ENCODE peak calls at places on chromosomes 6 and 20, in five cellular contexts. G is lower leg skin, M is fibroblast of the aortic adventitia, X is AG10803, B is A549. Z is an unnamed sample.

GRCh38 chr20:62590301-62591121 is 51.8 kb upstream of the SLCO4A1 start:
- DNase-seq in G (no peak), M (peak), B (peak), X (peak), Z (no peak)

GRCh38 chr6:64280569-64280968 is 645.0 kb downstream of the PHF3 start:
- DNase-seq in B (no peak), X (peak), M (peak), G (no peak), Z (peak)

GRCh38 chr6:122482750-122483080 is 11.1 kb upstream of the SERINC1 start:
- DNase-seq in B (no peak), X (no peak), G (no peak), M (no peak), Z (peak)

GRCh38 chr6:106113256-106113954 is 27.3 kb downstream of the PRDM1 start:
- DNase-seq in B (no peak), X (no peak), M (no peak), G (no peak), Z (no peak)

GRCh38 chr6:149529650-149530049 is 16.2 kb downstream of the PPIL4 start:
- DNase-seq in B (no peak), G (no peak), X (no peak), M (no peak), Z (no peak)

GRCh38 chr20:62943396-62943795 is 5.4 kb downstream of the GID8 start:
- DNase-seq in X (no peak), B (no peak), M (no peak), G (no peak), Z (no peak)

GRCh38 chr6:71419954-71420692 is 131.5 kb downstream of the OGFRL1 start:
- DNase-seq in G (peak), M (no peak), X (peak), B (no peak), Z (peak)

GRCh38 chr6:1611572-1612385 is 2.1 kb downstream of the FOXC1 start:
- DNase-seq in G (no peak), M (peak), B (no peak), X (peak), Z (peak)

GRCh38 chr6:161186173-161186769 is 87.6 kb downstream of the AGPAT4 start:
- DNase-seq in G (peak), M (peak), X (peak), B (peak), Z (peak)

GRCh38 chr6:160973311-160973710 is 18.3 kb upstream of the MAP3K4 start:
- DNase-seq in G (no peak), B (no peak), X (peak), M (peak), Z (peak)

GRCh38 chr20:40930561-40930960 is 98.1 kb upstream of the TOP1 start:
- DNase-seq in M (no peak), X (no peak), G (no peak), B (no peak), Z (no peak)

DNA sequence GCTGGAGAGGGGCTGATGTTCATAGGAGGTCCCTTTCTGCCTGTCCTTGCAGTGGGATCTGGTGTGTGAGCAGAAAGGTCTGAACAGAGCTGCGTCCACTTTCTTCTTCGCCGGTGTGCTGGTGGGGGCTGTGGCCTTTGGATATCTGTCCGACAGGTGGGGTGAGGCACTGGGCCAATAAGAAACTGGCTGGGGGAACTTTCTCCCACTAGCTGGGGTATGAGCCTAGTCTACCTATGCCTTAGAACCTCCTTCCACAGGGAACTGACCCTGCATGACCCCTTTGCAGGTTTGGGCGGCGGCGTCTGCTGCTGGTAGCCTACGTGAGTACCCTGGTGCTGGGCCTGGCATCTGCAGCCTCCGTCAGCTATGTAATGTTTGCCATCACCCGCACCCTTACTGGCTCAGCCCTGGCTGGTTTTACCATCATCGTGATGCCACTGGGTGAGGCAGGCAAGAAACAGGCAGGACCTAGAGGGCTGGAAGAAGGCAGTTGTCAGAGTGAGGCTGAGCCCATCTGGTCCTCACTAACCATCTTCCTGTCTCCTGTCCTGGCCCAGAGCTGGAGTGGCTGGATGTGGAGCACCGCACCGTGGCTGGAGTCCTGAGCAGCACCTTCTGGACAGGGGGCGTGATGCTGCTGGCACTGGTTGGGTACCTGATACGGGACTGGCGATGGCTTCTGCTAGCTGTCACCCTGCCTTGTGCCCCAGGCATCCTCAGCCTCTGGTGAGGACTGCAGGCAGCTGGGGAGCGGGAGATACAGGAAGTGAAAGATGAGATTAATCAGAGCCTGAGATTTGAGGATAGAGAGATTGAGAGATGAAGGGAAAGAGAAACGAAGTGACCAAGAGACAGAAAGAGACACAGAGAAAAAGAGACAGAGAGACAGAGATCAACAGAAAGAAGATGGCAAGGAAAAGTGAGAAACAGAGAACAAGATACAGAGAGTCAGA is 1.6 kb downstream of the SLC22A7 start:
- DNase-seq in M (no peak), G (no peak), X (no peak), B (no peak), Z (no peak)
- TF ChIP-seq CTCF in M (no peak), G (no peak), X (no peak), B (no peak), Z (no peak)

GRCh38 chr6:46652603-46653438 is at the start of the genes CYP39A1 and SLC25A27:
- DNase-seq in M (peak), X (peak), B (peak), G (peak), Z (peak)

GRCh38 chr6:46648869-46649488 is 3.6 kb downstream of the CYP39A1 start:
- DNase-seq in G (no peak), M (no peak), B (no peak), X (peak), Z (peak)

GRCh38 chr6:46651766-46652165 is 852 bp downstream of the CYP39A1 start:
- DNase-seq in X (no peak), B (no peak), G (no peak), M (no peak), Z (no peak)

GRCh38 chr6:46652232-46652602 is 401 bp downstream of the CYP39A1 start:
- DNase-seq in X (no peak), G (no peak), M (no peak), B (no peak), Z (no peak)

DNA sequence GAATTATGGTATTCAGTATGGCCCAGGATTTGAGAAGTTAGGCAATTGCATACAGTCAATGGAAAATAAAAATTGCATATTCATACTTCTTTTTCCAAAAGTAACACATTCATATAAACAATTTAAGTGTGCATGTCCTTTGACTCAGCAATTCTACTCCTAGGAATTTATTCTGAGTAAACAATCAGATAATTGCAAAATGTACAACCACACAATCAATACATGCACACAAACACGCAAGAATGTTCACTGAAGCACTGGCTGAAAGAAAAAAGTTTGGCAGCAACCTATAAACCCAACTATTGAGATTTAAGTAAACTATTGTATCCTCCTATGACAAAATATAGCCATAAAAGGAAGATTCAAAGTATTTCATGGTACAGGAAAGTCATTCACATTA is 1.6 kb downstream of the CYP39A1 start:
- DNase-seq in M (no peak), B (no peak), X (no peak), G (no peak), Z (peak)
- H3K4me3 ChIP-seq in M (no peak), B (no peak), X (no peak), G (no peak), Z (no peak)

DNA sequence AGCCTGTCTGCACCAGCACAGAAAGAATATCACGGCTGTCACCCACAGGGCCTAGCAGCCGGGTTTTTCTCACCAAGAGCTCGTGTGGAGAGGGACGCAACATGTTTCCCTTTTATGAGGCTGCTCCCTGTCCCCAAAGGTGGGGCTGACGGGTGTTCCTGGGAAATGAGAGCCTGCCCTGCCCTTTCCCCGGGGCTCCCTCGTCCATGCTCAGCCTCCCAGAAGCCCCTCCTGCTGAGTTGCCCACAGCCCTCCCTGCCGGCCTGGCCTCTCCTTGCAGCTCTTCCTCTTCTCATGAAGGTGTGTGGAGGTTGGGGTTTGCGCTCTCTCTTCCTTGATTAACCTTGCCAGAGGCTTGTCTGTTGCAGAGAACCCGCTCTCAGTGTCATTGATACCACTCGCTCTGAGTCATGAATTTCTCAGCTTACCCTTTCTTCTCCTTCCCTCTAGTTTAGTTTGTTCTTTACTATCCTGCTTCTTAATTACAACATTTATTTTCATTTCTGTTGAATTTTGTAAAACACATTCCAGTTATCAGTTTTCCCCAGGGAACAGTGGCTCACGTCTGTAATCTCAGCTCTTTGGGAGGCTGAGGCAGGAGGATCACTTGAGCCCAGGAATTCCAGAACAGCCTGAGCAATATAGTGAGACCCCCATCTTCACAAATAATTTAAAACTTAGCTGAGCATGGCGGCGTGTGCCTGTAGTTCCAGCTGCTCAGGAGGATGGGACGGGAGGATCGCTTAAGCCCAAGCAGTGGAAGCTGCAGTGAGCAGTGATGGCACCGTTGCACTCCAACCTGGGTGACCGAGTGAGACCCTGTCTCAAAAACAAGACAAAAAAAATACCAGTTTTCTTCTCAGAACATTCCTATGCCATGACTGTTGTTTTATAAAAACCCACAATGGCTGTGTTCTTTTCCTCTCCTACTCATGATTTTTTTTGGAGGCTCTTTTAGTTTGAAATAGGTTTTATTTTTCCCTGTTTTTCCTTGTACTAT is 103.8 kb downstream of the TMEM242 start:
- DNase-seq in G (no peak), X (peak), B (no peak), M (peak), Z (no peak)
- TF ChIP-seq CTCF in G (no peak), X (no peak), B (no peak), M (no peak), Z (no peak)

GRCh38 chr6:23659125-23659524 is 466.9 kb upstream of the NRSN1 start:
- DNase-seq in B (no peak), M (no peak), G (no peak), X (no peak), Z (peak)

GRCh38 chr6:23656257-23656731 is 469.7 kb upstream of the NRSN1 start:
- DNase-seq in G (no peak), M (no peak), X (no peak), B (no peak), Z (no peak)

GRCh38 chr6:23654745-23655144 is 471.3 kb upstream of the NRSN1 start:
- DNase-seq in B (no peak), M (no peak), X (no peak), G (no peak), Z (no peak)

GRCh38 chr6:23656826-23657225 is 469.2 kb upstream of the NRSN1 start:
- DNase-seq in M (no peak), X (no peak), B (no peak), G (no peak), Z (no peak)

DNA sequence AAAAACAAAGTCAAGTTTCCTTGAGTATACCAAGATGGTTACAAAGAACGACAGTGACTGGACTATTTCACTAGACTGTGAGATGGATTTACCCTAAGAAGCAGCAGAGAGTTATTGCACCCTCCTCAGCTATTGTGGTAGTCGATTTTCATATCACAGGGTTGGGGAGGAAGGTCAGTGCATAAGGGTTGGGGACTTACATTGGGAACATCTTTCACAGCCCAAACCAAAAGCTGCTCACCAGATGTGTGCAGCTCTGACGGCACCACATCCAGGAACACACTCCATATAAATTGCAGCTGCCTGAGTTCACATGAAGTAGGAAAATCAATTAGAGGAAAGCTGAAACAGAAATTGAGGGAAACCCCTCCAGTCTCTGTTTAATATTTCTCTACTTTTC is 470.5 kb upstream of the NRSN1 start:
- DNase-seq in M (no peak), G (no peak), X (no peak), B (no peak), Z (peak)
- H3K4me3 ChIP-seq in M (no peak), G (no peak), X (no peak), B (no peak), Z (no peak)

DNA sequence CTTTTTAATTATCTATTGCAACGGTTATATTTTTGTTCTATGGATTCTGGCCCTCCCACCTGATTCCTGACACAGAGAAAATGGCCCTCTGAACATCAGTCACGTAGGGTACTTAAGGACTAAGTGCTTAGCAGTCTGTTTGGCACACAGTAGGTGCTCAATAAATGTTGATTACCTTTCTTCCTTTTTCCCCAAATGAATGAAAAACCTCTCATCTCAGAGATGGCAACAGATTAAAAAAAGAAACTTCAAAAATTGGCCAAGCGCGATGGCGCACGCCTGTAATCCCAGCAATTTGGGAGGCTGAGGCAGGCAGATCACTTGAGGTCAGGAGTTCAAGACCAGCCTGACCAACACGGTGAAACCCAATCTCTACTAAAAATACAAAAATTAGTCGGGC is 31.5 kb downstream of the ATXN1 start:
- DNase-seq in B (no peak), X (no peak), M (no peak), G (no peak), Z (no peak)
- TF ChIP-seq CTCF in B (no peak), X (no peak), M (no peak), G (no peak), Z (no peak)

GRCh38 chr20:36542019-36542488 is 735 bp downstream of the MYL9 start:
- DNase-seq in X (peak), G (no peak), M (peak), B (no peak), Z (peak)
- H3K4me3 ChIP-seq in X (peak), G (peak), M (peak), B (peak), Z (peak)

DNA sequence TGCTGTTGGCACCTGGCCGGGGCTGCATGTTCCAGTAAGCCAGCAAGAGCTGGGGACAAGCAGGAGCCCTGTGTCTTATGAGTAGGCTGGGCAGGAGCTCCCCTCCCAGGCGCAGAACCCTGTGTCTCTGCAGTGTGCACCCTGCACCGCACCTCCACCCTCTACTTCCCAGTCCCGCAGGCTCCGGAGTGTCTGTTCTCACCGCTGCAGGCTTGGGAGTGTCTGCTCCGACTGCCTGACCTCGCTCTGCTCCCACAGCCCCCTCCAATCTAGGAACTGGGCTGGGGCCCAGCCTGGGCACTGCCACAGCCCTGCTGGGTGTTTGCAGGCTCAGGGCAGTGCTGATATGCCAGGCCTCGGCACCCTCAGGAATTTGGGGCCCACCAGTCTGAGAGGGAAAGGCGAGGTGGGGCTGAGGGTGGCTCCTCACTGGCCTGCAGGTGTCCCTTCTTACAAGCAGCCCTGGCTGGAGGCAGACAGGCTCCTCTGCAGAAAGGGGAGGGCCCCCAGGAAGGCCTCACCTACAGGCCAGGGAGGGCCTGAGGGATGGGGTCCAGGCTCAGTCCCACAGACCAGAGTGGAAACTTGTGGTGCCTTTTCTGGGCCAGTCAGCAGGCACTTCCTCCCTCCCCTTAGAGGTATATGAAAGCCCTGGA is 871.6 kb upstream of the GJE1 start:
- DNase-seq in X (no peak), G (no peak), M (no peak), B (no peak), Z (no peak)
- TF ChIP-seq CTCF in X (no peak), G (no peak), M (no peak), B (no peak), Z (no peak)